ENCODE peak calls at places on chromosomes 2 and 18, in seven cellular contexts. D is HFFc6; V is stimulated activated CD4-positive, alpha-beta T cell treated with anti-CD3 and anti-CD28 coated beads, Interleukin-12 subunit alpha, Interleukin-12 subunit beta, amount 100 ng/mL, for 4 hours; C is fibroblast of villous mesenchyme; Q is posterior vena cava; M is caudate nucleus; U is activated naive CD4-positive, alpha-beta T cell. H is an unnamed sample.

GRCh38 chr2:21467910-21468309 is 344.1 kb downstream of the TDRD15 start:
- DNase-seq in D (no peak), V (no peak), C (peak), Q (no peak), M (no peak), U (no peak), H (peak)

GRCh38 chr18:41875094-41875780 is 79.8 kb upstream of the PIK3C3 start:
- DNase-seq in D (peak), V (no peak), C (peak), Q (no peak), M (no peak), U (no peak), H (peak)

GRCh38 chr2:151824886-151825285 is 3.3 kb downstream of the ARL5A start:
- DNase-seq in D (no peak), V (no peak), C (no peak), Q (no peak), M (no peak), U (no peak), H (no peak)

GRCh38 chr2:74048843-74049519 is 64.3 kb downstream of the TET3 start:
- DNase-seq in D (no peak), V (no peak), C (no peak), Q (no peak), M (no peak), U (no peak), H (no peak)

GRCh38 chr18:35780937-35781336 is 191.5 kb upstream of the RMP24 start:
- DNase-seq in D (no peak), V (no peak), C (no peak), Q (no peak), M (no peak), U (no peak), H (no peak)

GRCh38 chr2:241228860-241229516 is 40.5 kb downstream of the ANO7 start:
- DNase-seq in D (no peak), V (no peak), C (no peak), Q (no peak), M (no peak), U (no peak), H (no peak)

GRCh38 chr18:54766631-54767030 is 61.6 kb upstream of the RAB27B start:
- DNase-seq in D (no peak), V (no peak), C (no peak), Q (no peak), M (no peak), U (no peak), H (no peak)

GRCh38 chr2:209629622-209630021 is 142.0 kb upstream of the UNC80 start:
- DNase-seq in D (peak), V (no peak), C (peak), Q (no peak), M (no peak), U (no peak), H (peak)

H was measured in ACHN.